ENCODE peak calls at places on chromosomes 16 and 17, in seven cellular contexts. W is transverse colon, B is H54, M is body of pancreas, X is HCT116, K is A549, U is GM12878. E is an unnamed sample.

GRCh38 chr16:88058136-88058535 is 106.9 kb downstream of the BANP start:
- DNase-seq in W (no peak), B (no peak), M (no peak), X (no peak), K (no peak), U (no peak), E (no peak)

GRCh38 chr17:75065562-75066151 is 18.6 kb downstream of the KCTD2 start:
- DNase-seq in W (no peak), B (peak; percentile 72), M (no peak), X (no peak), K (no peak), U (no peak), E (no peak)

GRCh38 chr17:10051112-10051511 is 146.0 kb upstream of the RCVRN start:
- DNase-seq in W (no peak), B (no peak), M (no peak), X (no peak), K (no peak), U (no peak), E (no peak)

GRCh38 chr16:77869997-77870813 is 81.8 kb downstream of the VAT1L start:
- DNase-seq in W (peak; percentile 45), B (no peak), M (no peak), X (no peak), K (no peak), U (no peak), E (no peak)

GRCh38 chr16:77437859-77438258 is 3.0 kb upstream of the ADAMTS18 start:
- DNase-seq in W (no peak), B (no peak), M (no peak), X (no peak), K (peak; percentile 29), U (no peak), E (no peak)

GRCh38 chr16:46709464-46709863 is 20.0 kb downstream of the ORC6 start:
- DNase-seq in W (no peak), B (no peak), M (no peak), X (no peak), K (no peak), U (no peak), E (no peak)

GRCh38 chr17:29619251-29619650 is 3.5 kb downstream of the CORO6 start:
- DNase-seq in W (no peak), B (no peak), M (no peak), X (no peak), K (peak; percentile 73), U (no peak), E (no peak)

GRCh38 chr17:60300011-60300410 is 91.9 kb downstream of the USP32 start:
- DNase-seq in W (no peak), B (no peak), M (no peak), X (no peak), K (no peak), U (no peak), E (no peak)

GRCh38 chr16:22335668-22336246 is 38.5 kb downstream of the POLR3E start:
- DNase-seq in W (no peak), B (no peak), M (no peak), X (no peak), K (no peak), U (no peak), E (no peak)

GRCh38 chr16:90008708-90009145 is 10.5 kb downstream of the DBNDD1 start:
- DNase-seq in W (peak; percentile 35), B (no peak), M (no peak), X (no peak), K (no peak), U (no peak), E (no peak)

GRCh38 chr17:48023408-48024148 is 14.0 kb downstream of the COPZ2 start:
- DNase-seq in W (peak; percentile 84), B (peak; percentile 85), M (peak; percentile 94), X (peak; percentile 75), K (peak; percentile 91), U (no peak), E (peak; percentile 61)

GRCh38 chr17:9668532-9668931 is 23.2 kb downstream of the USP43 start:
- DNase-seq in W (no peak), B (peak; percentile 49), M (no peak), X (no peak), K (no peak), U (no peak), E (no peak)

GRCh38 chr16:24035127-24035842 is 199.5 kb downstream of the PRKCB start:
- DNase-seq in W (peak; percentile 15), B (no peak), M (no peak), X (no peak), K (no peak), U (no peak), E (no peak)

GRCh38 chr16:79047337-79047736 is 553.2 kb downstream of the MAF start:
- DNase-seq in W (no peak), B (no peak), M (no peak), X (no peak), K (peak; percentile 17), U (no peak), E (no peak)

GRCh38 chr17:1755993-1756306 is 5.9 kb upstream of the SERPINF1 start:
- DNase-seq in W (no peak), B (no peak), M (no peak), X (no peak), K (peak; percentile 2), U (no peak), E (no peak)

GRCh38 chr17:66347661-66348604 is 45.5 kb downstream of the PRKCA start:
- DNase-seq in W (peak; percentile 53), B (no peak), M (no peak), X (no peak), K (peak; percentile 57), U (no peak), E (no peak)

GRCh38 chr16:35391328-35391727 is 1931.9 kb downstream of the TP53TG3F start:
- DNase-seq in W (no peak), B (no peak), M (peak; percentile 53), X (peak; percentile 6), K (peak; percentile 40), U (no peak), E (peak; percentile 34)

GRCh38 chr16:74888227-74888862 is 96.6 kb downstream of the WDR59 start:
- DNase-seq in W (no peak), B (no peak), M (no peak), X (no peak), K (no peak), U (no peak), E (no peak)

GRCh38 chr17:57256708-57257112 is 387 bp downstream of the MSI2 start:
- DNase-seq in W (peak; percentile 34), B (peak; percentile 30), M (peak; percentile 29), X (no peak), K (peak; percentile 33), U (no peak), E (no peak)

DNA sequence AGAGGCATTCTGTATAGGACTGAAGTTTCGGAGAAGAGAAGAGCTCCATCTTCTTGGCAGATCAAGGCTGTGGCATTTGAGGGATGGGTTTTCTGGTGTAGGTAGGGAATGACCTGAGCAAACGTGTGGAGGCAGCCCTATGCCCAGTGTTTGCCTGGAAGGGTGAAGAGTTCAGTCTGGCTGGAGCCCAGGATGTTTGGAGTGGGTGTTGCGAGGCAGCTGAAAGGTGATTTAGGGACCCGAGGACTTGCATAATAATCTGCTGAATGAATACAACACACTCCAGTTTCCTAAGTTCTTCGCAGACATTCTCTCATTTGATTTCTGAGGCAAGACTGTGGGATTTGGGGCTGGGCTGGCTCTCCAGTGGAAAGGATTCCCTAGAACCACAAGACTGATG is 186.2 kb downstream of the CYLD start:
- DNase-seq in W (no peak), B (no peak), M (no peak), X (no peak), K (no peak), U (no peak), E (no peak)
- TF ChIP-seq POLR2A in W (no peak), B (no peak), M (no peak), X (no peak), K (no peak), U (no peak), E (no peak)

DNA sequence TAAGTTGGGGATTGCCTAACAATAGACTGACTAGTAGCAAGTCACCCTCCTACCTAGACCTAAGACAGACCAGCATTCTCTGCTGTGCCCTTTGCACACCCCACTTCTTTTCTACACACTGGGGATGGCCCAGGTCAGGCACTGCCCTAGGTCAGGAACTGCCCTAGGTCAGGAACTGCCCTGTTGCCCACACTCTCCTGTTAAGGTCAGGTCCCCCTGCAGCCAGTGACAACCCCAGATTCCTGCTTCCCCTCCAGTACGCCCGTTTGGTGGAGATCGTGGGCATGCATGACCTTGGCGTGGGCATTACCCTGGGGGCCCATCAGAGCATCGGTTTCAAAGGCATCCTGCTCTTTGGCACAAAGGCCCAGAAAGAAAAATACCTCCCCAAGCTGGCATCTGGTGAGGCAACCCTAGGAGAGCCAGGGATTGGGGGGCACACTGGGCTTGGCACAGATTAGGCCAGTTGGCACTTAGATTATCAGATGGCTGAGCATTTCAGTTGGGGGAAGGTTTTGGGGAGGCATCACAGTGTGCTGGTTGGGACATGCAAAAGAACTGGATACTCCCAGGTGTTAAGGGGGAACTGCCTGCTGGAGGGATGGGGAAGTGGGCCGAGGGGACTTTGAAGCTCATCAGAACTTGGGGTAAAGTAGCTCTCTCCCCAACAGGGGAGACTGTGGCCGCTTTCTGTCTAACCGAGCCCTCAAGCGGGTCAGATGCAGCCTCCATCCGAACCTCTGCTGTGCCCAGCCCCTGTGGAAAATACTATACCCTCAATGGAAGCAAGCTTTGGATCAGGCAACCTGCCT is 1.7 kb downstream of the ACADVL start:
- DNase-seq in W (no peak), B (no peak), M (peak; percentile 12), X (no peak), K (no peak), U (no peak), E (no peak)
- TF ChIP-seq POLR2A in W (no peak), B (no peak), M (no peak), X (no peak), K (no peak), U (peak; percentile 60), E (no peak)

DNA sequence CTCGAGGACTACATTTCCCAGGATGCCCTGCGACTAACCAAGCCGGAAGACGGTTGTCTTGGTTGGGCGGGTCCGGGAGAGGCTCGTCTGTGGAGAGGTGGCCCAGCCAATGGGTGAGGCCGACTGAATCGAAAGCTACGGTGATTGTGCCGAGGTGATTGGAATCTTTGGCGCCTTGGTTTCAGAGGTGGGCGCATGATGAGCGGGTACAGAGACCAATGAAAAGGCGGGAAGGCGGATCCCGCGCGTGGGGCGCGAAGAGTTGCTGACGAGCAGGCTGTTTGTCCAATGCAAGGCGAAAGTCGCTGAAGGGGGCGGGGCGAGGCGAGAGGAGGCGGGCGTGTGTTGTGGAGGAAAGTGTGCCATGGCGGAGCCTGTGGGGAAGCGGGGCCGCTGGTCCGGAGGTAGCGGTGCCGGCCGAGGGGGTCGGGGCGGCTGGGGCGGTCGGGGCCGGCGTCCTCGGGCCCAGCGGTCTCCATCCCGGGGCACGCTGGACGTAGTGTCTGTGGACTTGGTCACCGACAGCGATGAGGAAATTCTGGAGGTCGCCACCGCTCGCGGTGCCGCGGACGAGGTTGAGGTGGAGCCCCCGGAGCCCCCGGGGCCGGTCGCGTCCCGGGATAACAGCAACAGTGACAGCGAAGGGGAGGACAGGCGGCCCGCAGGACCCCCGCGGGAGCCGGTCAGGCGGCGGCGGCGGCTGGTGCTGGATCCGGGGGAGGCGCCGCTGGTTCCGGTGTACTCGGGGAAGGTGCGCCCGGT is at the start of gene NFATC2IP:
- DNase-seq in W (peak; percentile 100), B (peak; percentile 98), M (peak; percentile 99), X (peak; percentile 100), K (peak; percentile 100), U (peak; percentile 99), E (peak; percentile 100)
- TF ChIP-seq POLR2A in W (peak; percentile 74), B (peak; percentile 78), M (peak; percentile 55), X (no peak), K (peak; percentile 81), U (peak; percentile 92), E (no peak)

GRCh38 chr17:49409066-49409465 is 5.6 kb downstream of the PHB1 start:
- DNase-seq in W (peak; percentile 71), B (no peak), M (no peak), X (no peak), K (no peak), U (no peak), E (no peak)

GRCh38 chr17:49414271-49414621 is 436 bp downstream of the PHB1 start:
- DNase-seq in W (peak; percentile 25), B (no peak), M (no peak), X (no peak), K (no peak), U (no peak), E (no peak)

GRCh38 chr17:49414622-49415350 is at the start of gene PHB1:
- DNase-seq in W (peak; percentile 97), B (peak; percentile 99), M (peak; percentile 97), X (peak; percentile 98), K (peak; percentile 98), U (peak; percentile 95), E (peak; percentile 99)
- TF ChIP-seq POLR2A in W (peak; percentile 78), B (peak; percentile 65), M (peak; percentile 63), X (peak; percentile 89), K (peak; percentile 89), U (peak; percentile 80), E (no peak)

E was measured in lower leg skin.